ENCODE peak calls at places on chromosomes 3 and 15, in four cellular contexts. B is K562, Y is HCT116, X is HepG2. R is an unnamed sample. For H3K36me3, the result is how much of the 10 kb centered on the place peaks cover.

GRCh38 chr15:61474796-61475195 is 245.7 kb upstream of the RORA start:
- DNase-seq in B (no peak), Y (no peak), X (no peak), R (no peak)

GRCh38 chr3:157606392-157607197 is 103.4 kb upstream of the VEPH1 start:
- DNase-seq in B (peak), Y (peak), X (peak), R (peak)

GRCh38 chr3:144053121-144053520 is 81.5 kb downstream of the DIPK2A start:
- DNase-seq in B (no peak), Y (no peak), X (no peak), R (no peak)

GRCh38 chr3:17967953-17968352 is 225.5 kb upstream of the TBC1D5 start:
- DNase-seq in B (no peak), Y (no peak), X (no peak), R (no peak)

GRCh38 chr3:66386925-66387650 is 113.7 kb downstream of the LRIG1 start:
- DNase-seq in B (no peak), Y (no peak), X (no peak), R (no peak)

GRCh38 chr3:65098400-65098799 is 410.6 kb upstream of the ADAMTS9 start:
- DNase-seq in B (no peak), Y (no peak), X (no peak), R (no peak)

GRCh38 chr3:49723301-49723630 is 485 bp downstream of the GMPPB start:
- DNase-seq in B (peak), Y (peak), X (peak), R (no peak)

GRCh38 chr3:52123106-52123708 is 31.0 kb downstream of the POC1A start:
- DNase-seq in B (peak), Y (peak), X (peak), R (peak)

GRCh38 chr15:62940755-62941361 is 101.7 kb upstream of the TPM1 start:
- DNase-seq in B (no peak), Y (no peak), X (no peak), R (no peak)

GRCh38 chr3:24181256-24181655 is 236.2 kb downstream of the NR1D2 start:
- DNase-seq in B (no peak), Y (no peak), X (peak), R (no peak)

GRCh38 chr3:67292356-67293225 is 294.5 kb downstream of the KBTBD8 start:
- DNase-seq in B (no peak), Y (no peak), X (peak), R (no peak)

GRCh38 chr15:57476533-57476975 is 100.2 kb downstream of the CGNL1 start:
- DNase-seq in B (no peak), Y (no peak), X (peak), R (no peak)

GRCh38 chr3:79983063-79983561 is 215.3 kb upstream of the ROBO1 start:
- DNase-seq in B (no peak), Y (no peak), X (no peak), R (no peak)

GRCh38 chr3:5974637-5975322 is 787.3 kb downstream of the EDEM1 start:
- DNase-seq in B (no peak), Y (no peak), X (no peak), R (no peak)

GRCh38 chr15:36401586-36401966 is 177.8 kb upstream of the CDIN1 start:
- DNase-seq in B (no peak), Y (no peak), X (no peak), R (no peak)

GRCh38 chr3:58421004-58421403 is 12.6 kb downstream of the PDHB start:
- DNase-seq in B (no peak), Y (no peak), X (no peak), R (no peak)

GRCh38 chr3:58417075-58417474 is 16.6 kb downstream of the PDHB start:
- DNase-seq in B (no peak), Y (no peak), X (no peak), R (no peak)

GRCh38 chr3:58422756-58423324 is 10.8 kb downstream of the PDHB start:
- DNase-seq in B (peak), Y (no peak), X (peak), R (no peak)

GRCh38 chr3:58418227-58418626 is 15.4 kb downstream of the PDHB start:
- DNase-seq in B (no peak), Y (no peak), X (no peak), R (no peak)

DNA sequence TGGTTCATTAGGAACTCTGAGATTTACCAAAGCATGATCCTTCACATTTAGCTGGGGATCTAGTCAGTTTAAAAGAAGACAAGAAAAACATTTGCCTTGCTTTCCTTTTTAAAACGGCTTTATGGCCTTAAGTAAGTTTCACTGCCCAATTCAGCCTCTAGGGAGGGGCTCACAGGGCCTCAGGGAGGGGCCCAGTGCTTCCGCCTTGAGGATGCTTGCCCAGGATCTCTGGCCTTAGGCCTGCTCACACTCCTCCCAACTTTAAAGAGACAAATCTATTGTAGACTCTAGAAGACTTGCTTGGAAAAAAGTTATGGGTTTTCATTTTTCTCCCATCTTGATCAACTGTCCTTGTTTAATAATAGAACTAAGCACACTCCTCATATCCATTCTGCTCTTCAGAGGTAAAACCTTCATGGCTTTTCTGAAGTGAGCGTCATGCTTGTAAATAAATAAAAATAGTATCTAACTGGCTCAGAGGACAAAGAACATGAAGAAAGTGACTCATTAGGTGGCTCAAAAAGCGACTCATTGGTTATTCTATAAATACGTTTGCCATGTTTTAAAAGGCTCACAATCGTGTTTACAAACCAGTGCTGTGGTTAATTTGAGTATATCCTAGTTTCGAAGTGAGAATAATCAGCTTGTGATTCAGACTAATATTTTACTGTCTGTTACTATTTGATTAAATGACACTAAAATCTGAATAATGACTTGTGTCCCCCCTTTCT is 13.7 kb downstream of the PDHB start:
- DNase-seq in B (no peak), Y (no peak), X (no peak), R (no peak)
- TF ChIP-seq TCF7L2 in B (no peak), Y (no peak), X (no peak), R (no peak)

DNA sequence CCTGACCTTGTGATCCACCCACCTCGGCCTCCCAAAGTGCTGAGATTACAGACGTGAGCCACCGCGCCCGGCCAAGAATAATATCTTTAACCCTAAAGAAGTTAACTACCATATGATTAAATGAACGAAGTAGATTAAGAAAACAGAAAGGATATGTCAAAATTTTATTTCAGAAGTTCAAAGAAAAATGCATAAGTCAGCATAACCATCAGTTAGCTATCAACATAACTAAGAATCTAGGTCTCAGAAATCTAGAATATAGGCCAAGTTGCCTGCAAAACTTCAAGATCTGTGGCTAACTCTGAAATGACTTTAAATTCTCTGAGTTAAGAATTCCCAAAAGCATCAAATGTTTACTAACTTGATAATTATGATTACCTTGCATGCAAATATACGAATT is 38.0 kb downstream of the INO80 start:
- DNase-seq in B (no peak), Y (no peak), X (no peak), R (no peak)
- H3K36me3 ChIP-seq in B (half or more), Y (half or more), X (half or more), R (under half)

DNA sequence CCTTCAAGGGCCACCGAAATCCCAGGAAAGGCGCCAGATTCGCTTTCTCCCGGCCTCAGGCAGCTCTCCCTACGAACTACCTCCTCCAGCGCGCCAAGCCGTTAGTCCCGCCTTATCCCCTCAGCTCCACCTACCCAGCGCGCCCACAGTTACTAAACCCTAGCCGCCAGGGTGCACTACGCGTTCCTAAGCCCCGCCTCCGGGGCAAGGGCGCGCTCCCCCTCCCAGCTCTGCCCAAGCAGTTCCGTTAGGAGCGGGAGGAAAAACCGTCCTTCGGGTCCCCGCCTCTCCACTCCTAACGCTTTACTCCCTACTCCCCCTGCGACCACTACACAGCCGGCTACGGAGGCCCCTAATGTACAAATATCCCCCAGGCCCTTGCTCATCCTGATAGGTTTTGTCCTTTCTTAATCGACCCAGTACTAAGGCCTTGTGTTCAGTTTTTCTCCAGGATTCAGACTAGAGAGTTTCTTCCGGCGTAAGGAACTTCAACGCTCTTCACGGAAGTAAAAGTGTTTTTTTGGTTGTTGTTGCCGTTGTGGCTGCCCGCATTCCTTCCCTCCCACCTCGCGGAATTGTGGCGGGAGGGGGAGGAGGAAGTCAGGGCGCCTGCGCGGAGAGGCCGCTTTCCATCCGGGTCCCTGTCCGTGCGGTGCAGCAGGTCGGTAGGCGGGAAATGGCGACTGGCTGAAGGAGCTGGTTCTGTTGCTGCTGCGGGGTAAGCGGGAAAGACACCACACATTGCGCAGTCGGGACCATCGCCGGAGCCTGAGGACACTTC is at the start of gene CTDSPL2:
- DNase-seq in B (peak), Y (peak), X (peak), R (peak)
- TF ChIP-seq REST in B (no peak), Y (no peak), X (no peak), R (no peak)

DNA sequence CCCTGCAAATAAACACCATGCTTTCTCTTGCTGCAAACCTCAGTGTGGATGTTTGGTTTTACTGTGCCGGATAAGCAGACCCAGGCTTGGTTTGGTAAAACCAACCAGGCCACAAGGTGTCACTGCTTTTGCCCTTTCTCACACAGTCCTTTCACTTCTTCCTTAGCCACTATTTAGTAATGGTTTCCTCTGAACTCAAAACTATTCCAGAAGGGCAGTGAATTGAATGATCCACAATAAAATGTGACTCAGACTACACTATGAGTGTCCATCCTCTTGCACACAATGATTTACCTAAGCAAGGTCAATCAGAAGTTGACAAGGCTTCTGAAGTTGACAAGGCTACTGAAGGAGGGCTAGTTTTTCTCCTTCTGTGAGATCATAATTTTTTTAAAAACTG is 552.4 kb upstream of the CCDC54 start:
- DNase-seq in B (no peak), Y (peak), X (peak), R (peak)
- TF ChIP-seq TCF7L2 in B (no peak), Y (no peak), X (no peak), R (no peak)

DNA sequence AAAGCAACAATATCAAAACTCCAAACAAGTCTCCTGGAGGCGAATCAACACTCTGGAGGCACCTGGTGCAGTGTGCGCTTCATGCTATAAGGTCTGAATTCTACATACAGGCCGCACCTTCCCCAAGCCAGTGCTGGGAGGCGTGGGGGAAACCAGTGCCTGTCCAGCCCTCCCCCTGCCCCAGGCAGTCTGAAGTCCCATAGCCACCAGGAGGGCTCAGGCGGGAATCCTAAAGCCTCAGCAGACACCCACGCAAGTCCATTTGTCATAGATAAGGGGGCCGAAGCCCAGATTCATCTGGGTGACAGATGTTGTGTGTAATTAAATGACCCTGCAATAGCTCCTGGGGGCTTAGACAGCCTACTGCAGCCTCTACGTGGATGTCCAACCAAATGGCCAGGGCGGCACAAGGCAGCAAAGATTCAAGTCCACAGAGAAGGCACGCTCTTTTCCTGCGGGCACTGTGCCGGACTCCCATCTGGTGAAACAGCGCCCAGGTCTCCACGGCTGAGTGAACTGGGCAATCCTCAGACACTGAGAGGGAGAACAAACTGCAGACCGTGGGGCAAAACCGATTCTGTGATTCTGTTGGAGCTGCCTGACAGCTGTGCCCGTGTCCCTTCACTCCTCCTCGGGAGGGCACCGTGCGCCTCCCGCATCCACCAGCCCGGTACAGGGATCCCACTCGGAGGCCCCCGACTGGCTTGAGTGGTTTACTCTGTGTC is 64.8 kb downstream of the ATP10A start:
- DNase-seq in B (no peak), Y (no peak), X (no peak), R (no peak)
- H3K36me3 ChIP-seq in B (under half), Y (under half), X (under half), R (under half)

DNA sequence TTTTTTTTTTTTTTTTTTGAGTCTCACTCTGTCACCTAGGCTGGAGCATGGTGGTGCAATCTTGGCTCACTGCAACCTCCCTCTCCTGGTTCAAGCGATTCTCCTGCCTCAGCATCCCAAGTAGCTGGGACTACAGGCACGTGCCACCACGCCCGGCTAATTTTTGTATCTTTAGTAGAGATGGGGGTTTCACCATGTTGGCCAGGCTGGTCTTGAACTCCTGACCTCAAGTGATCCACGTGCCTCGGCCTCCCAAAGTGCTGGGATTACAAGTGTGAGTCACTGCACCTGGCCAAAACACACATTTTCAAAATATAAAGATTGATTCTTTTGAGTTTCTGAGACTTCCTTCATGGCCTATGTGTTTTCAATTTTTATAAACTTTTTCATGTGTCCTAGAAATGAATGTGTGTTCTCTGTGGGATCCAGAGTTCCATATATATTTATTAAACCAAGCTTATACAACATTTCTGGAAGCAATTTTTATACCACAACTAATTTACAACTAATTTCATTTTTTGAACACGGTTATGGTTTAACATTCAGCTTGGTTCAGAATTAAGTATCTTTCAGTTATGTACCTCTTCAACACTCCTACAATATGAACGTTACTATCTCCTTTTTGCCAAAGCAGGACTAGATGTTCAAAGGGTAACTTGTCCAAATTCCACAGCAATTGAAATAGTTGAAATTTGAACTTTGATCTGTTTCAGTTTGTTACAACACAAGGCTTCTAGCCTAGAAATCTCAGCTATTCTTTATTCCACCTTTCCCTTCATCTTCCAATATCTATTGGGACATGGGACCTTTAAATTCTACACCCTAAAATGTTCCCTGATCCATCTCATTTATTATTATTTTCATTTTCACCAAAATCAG is 1.5 kb downstream of the ACAD11 start:
- DNase-seq in B (no peak), Y (no peak), X (peak), R (no peak)
- TF ChIP-seq REST in B (no peak), Y (no peak), X (no peak), R (no peak)

GRCh38 chr3:177195941-177196472 is 1.3 kb downstream of the TBL1XR1 start:
- DNase-seq in B (no peak), Y (no peak), X (no peak), R (no peak)
- TF ChIP-seq TCF7L2 in B (no peak), Y (peak), X (no peak), R (peak)

GRCh38 chr3:101835676-101836075 is 13.6 kb upstream of the NFKBIZ start:
- DNase-seq in B (no peak), Y (no peak), X (no peak), R (no peak)
- H3K36me3 ChIP-seq in B (under half), Y (under half), X (under half), R (under half)

DNA sequence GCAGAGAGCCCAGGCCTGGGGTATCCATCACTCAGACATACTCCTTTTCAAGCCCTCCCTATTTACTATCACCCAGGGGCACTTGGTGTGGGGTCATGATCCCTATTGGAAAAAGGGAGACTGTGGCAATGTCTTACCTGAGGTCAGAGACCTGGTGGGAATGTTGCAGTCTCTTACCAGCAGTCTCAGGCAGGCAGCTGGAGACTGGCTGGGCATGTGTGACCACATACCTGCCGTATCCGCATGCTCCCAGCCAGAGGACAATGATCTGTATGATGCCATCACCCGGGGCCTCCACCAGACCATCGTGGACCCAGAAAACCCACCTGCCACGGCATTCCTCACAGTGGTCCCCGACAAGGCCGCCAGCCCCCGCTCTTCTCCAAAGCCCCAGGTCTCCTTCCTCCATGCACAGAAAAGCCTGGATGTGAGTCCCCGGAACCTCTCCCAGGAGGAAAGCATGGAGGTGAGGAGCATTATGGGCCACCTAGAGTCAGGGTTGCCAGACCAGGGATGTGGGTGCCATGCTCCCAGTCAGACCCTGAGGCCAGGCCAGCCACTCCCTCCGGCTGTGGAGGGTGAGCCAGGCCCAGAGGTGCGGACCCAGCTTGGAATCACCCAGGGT is 5.9 kb downstream of the SH2D7 start:
- DNase-seq in B (no peak), Y (no peak), X (no peak), R (no peak)
- TF ChIP-seq REST in B (no peak), Y (no peak), X (no peak), R (no peak)

DNA sequence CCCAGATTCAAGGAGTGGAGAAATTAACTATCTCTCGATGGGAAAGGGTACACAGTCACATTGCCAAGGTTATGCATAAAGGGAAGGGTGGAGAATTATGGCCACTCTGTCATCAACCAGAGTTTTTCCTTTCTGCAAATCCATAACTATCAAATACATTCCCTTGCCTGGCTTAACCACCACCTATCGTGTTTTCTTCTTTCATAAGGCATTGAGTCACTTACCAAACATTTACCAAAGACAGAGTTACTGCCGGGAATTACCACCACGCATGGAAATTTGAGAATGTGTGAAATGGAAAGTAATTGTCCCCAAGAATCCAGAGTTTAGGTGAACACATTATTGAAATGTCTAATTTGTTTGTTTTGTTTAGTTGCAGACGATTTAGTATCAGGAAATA is 134.3 kb upstream of the LRRN1 start:
- DNase-seq in B (no peak), Y (no peak), X (no peak), R (no peak)
- TF ChIP-seq TCF7L2 in B (no peak), Y (no peak), X (no peak), R (no peak)